ENCODE peak calls at places on chromosome 16, in nine cellular contexts. E, G, X, Q, B, R, M, D and W are unnamed samples.
A peak's percentile ranks its signal among the peaks of the same experiment; 100 is the strongest.

GRCh38 chr16:2007081-2007836 is 2.4 kb downstream of the ZNF598 start:
- DNase-seq in G (no peak), R (no peak), B (no peak), M (no peak), E (no peak), X (no peak), Q (no peak), D (no peak), W (no peak)

GRCh38 chr16:67000384-67001158 is 12.2 kb downstream of the CES4A start:
- DNase-seq in Q (no peak), B (peak; percentile 77), M (peak; percentile 47), E (peak; percentile 70), D (peak; percentile 80), R (peak; percentile 61), G (no peak), X (peak; percentile 40), W (peak; percentile 41)

GRCh38 chr16:69619514-69619913 is 53.7 kb downstream of the NFAT5 start:
- DNase-seq in B (no peak), Q (no peak), G (no peak), E (peak; percentile 8), D (no peak), M (no peak), X (no peak), R (no peak), W (no peak)

GRCh38 chr16:83744521-83744981 is 63.2 kb upstream of the HSBP1 start:
- DNase-seq in B (no peak), E (no peak), X (no peak), Q (no peak), G (peak; percentile 4), R (no peak), D (no peak), M (no peak), W (no peak)

GRCh38 chr16:85583491-85584181 is 29.5 kb upstream of the GSE1 start:
- DNase-seq in M (no peak), G (peak; percentile 70), B (no peak), D (peak; percentile 83), Q (no peak), R (no peak), X (no peak), E (no peak), W (no peak)

GRCh38 chr16:19817122-19817521 is 67.5 kb downstream of the GPRC5B start:
- DNase-seq in M (no peak), R (no peak), B (no peak), X (no peak), G (no peak), Q (no peak), D (peak; percentile 17), E (no peak), W (no peak)

GRCh38 chr16:56980792-56981724 is 8.3 kb upstream of the NLRC5 start:
- DNase-seq in B (no peak), E (no peak), M (no peak), Q (no peak), D (peak; percentile 22), G (no peak), X (no peak), R (no peak), W (no peak)

GRCh38 chr16:50745940-50746339 is 4.1 kb downstream of the CYLD start:
- DNase-seq in G (no peak), R (no peak), B (no peak), Q (no peak), X (no peak), D (no peak), E (no peak), M (no peak), W (no peak)

GRCh38 chr16:6528217-6528616 is 804.4 kb upstream of the RBFOX1 start:
- DNase-seq in R (no peak), X (no peak), Q (no peak), G (no peak), E (no peak), B (no peak), M (no peak), D (no peak), W (no peak)

GRCh38 chr16:65740716-65741115 is 618.9 kb upstream of the CDH11 start:
- DNase-seq in R (no peak), D (no peak), Q (no peak), M (no peak), E (no peak), X (no peak), B (no peak), G (no peak), W (no peak)

GRCh38 chr16:66165879-66166278 is 200.6 kb upstream of the CDH5 start:
- DNase-seq in D (no peak), E (no peak), Q (no peak), X (no peak), G (peak; percentile 36), M (no peak), R (no peak), B (no peak), W (no peak)

GRCh38 chr16:7246578-7246977 is 86.1 kb upstream of the RBFOX1 start:
- DNase-seq in M (no peak), E (peak; percentile 82), B (no peak), X (no peak), G (no peak), D (peak; percentile 73), Q (no peak), R (no peak), W (no peak)

GRCh38 chr16:57809843-57810196 is 7.5 kb upstream of the KIFC3 start:
- DNase-seq in E (no peak), D (no peak), G (no peak), B (peak; percentile 2), R (no peak), X (no peak), M (no peak), Q (no peak), W (no peak)

GRCh38 chr16:13480801-13481200 is 439.2 kb upstream of the ERCC4 start:
- DNase-seq in Q (no peak), R (no peak), B (no peak), M (no peak), D (no peak), E (no peak), X (no peak), G (no peak), W (no peak)

GRCh38 chr16:68264128-68265077 is at the start of gene SLC7A6:
- DNase-seq in Q (peak; percentile 27), B (peak; percentile 90), D (peak; percentile 90), E (peak; percentile 80), M (peak; percentile 74), R (peak; percentile 84), X (peak; percentile 86), G (peak; percentile 64), W (peak; percentile 70)

DNA sequence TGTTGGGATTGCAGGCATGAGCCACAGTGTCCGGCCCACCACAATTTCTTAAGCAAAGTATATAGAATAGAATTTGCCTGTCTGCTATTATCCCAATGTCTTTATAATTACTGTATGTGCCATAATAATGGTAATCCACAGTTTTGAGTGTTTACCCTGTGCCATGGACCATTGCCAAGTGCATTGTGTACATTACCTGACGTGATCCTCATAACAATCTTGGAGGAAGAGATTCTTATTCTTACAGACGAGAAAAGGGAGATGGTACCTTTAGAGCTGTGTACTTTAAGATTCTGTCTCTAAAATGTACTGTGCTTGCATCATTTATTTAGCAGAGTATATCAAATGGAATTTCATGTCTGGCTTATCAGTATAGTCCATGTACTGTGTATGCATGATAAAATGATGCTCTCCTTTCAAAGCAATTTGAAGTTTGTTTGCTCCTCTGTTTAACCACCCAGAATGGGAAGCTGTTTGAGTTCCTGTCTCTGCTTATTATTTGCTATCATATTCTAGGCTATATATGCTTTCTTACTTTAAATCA is 13.8 kb upstream of the CDR2 start:
- DNase-seq in M (no peak), D (no peak), B (no peak), Q (no peak), R (no peak), G (peak; percentile 10), X (no peak), E (no peak), W (no peak)
- H3K27ac ChIP-seq in M (no peak overlapping the region), D (no peak overlapping the region), B (no peak overlapping the region), Q (no peak overlapping the region), R (no peak overlapping the region), G (no peak overlapping the region), X (no peak overlapping the region), E (no peak overlapping the region), W (no peak overlapping the region)

GRCh38 chr16:544517-544916 is 15.7 kb upstream of the PRR35 start:
- DNase-seq in M (no peak), X (no peak), B (no peak), E (no peak), Q (no peak), D (no peak), R (no peak), G (no peak), W (no peak)
- H3K27ac ChIP-seq in M (no peak overlapping the region), X (no peak overlapping the region), B (no peak overlapping the region), E (no peak overlapping the region), Q (no peak overlapping the region), D (no peak overlapping the region), R (no peak overlapping the region), G (no peak overlapping the region), W (no peak overlapping the region)

GRCh38 chr16:22213236-22213635 is 7.2 kb downstream of the EEF2K start:
- DNase-seq in B (no peak), Q (no peak), E (no peak), M (no peak), D (no peak), R (no peak), G (no peak), X (no peak), W (no peak)
- H3K27ac ChIP-seq in B (no peak overlapping the region), Q (no peak overlapping the region), E (no peak overlapping the region), M (no peak overlapping the region), D (no peak overlapping the region), R (no peak overlapping the region), G (no peak overlapping the region), X (no peak overlapping the region), W (no peak overlapping the region)

GRCh38 chr16:35639233-35640205 is 2180.1 kb downstream of the TP53TG3F start:
- DNase-seq in R (no peak), B (no peak), G (no peak), M (no peak), D (no peak), X (no peak), Q (no peak), E (no peak), W (no peak)
- H3K27ac ChIP-seq in R (no peak overlapping the region), B (no peak overlapping the region), G (no peak overlapping the region), M (no peak overlapping the region), D (no peak overlapping the region), X (no peak overlapping the region), Q (no peak overlapping the region), E (no peak overlapping the region), W (no peak overlapping the region)

GRCh38 chr16:3569851-3570250 is 7.4 kb downstream of the NLRC3 start:
- DNase-seq in X (no peak), Q (no peak), R (no peak), B (no peak), D (no peak), M (no peak), E (no peak), G (no peak), W (no peak)
- H3K27ac ChIP-seq in X (no peak overlapping the region), Q (no peak overlapping the region), R (no peak overlapping the region), B (no peak overlapping the region), D (no peak overlapping the region), M (no peak overlapping the region), E (peak overlapping the region; percentile 19), G (no peak overlapping the region), W (no peak overlapping the region)